ENCODE peak calls at places on chromosomes 3 and 15, in eight cellular contexts. N is T-helper 17 cell; W is GM06990; Z is RPMI8226; P is ELF-1; H is RWPE1; C is A172; Q is stimulated activated CD4-positive, alpha-beta T cell treated with anti-CD3 and anti-CD28 coated beads, Interleukin-2, amount 100 ng/mL, for 48 hours. Y is an unnamed sample.

GRCh38 chr15:45451265-45451664 is 71.3 kb downstream of the SLC30A4 start:
- DNase-seq in Z (no peak), W (no peak), N (no peak), C (no peak), H (no peak), P (no peak), Q (no peak), Y (no peak)

GRCh38 chr3:128073807-128074206 is 21.6 kb downstream of the SEC61A1 start:
- DNase-seq in Q (no peak), C (no peak), W (no peak), N (no peak), H (no peak), P (no peak), Z (no peak), Y (no peak)

GRCh38 chr3:5389057-5389456 is 201.6 kb downstream of the EDEM1 start:
- DNase-seq in Q (no peak), P (peak; percentile 40), W (no peak), C (peak; percentile 11), Z (no peak), N (no peak), H (peak; percentile 77), Y (peak; percentile 67)

GRCh38 chr15:73631915-73632669 is 1.1 kb downstream of the NPTN start:
- DNase-seq in Q (no peak), P (peak; percentile 55), N (no peak), Z (peak; percentile 31), H (peak; percentile 60), W (no peak), C (peak; percentile 31), Y (peak; percentile 23)

GRCh38 chr3:149969945-149970715 is 565 bp downstream of the PFN2 start:
- DNase-seq in P (peak; percentile 86), W (peak; percentile 78), Z (peak; percentile 54), C (peak; percentile 69), Q (peak; percentile 60), H (peak; percentile 76), N (peak; percentile 63), Y (peak; percentile 84)

GRCh38 chr3:134426660-134427181 is 52.5 kb upstream of the AMOTL2 start:
- DNase-seq in N (no peak), Q (no peak), C (peak; percentile 88), Z (no peak), P (no peak), H (no peak), W (no peak), Y (no peak)

GRCh38 chr3:128340904-128341555 is 125.7 kb downstream of the DNAJB8 start:
- DNase-seq in Q (no peak), C (no peak), H (no peak), Z (no peak), P (no peak), W (no peak), N (no peak), Y (no peak)

GRCh38 chr3:11204697-11205397 is 50.6 kb downstream of the HRH1 start:
- DNase-seq in W (no peak), P (no peak), N (no peak), H (no peak), Z (no peak), C (no peak), Q (no peak), Y (no peak)

GRCh38 chr3:64918989-64919388 is 231.2 kb upstream of the ADAMTS9 start:
- DNase-seq in Z (no peak), C (no peak), Q (no peak), P (no peak), N (no peak), W (no peak), H (no peak), Y (no peak)

GRCh38 chr3:177833392-177833791 is 636.1 kb upstream of the TBL1XR1 start:
- DNase-seq in P (no peak), C (no peak), H (no peak), N (no peak), Z (no peak), W (no peak), Q (no peak), Y (no peak)

GRCh38 chr3:64207289-64208086 is 17.8 kb downstream of the PRICKLE2 start:
- DNase-seq in P (peak; percentile 41), H (no peak), Q (no peak), W (no peak), N (no peak), Z (no peak), C (no peak), Y (no peak)

GRCh38 chr3:194422188-194422587 is 23.1 kb upstream of the GP5 start:
- DNase-seq in Q (no peak), C (peak; percentile 21), P (no peak), Z (no peak), H (no peak), N (no peak), W (no peak), Y (peak; percentile 21)

GRCh38 chr15:98951493-98952320 is 55.9 kb downstream of the PGPEP1L start:
- DNase-seq in W (no peak), Q (no peak), P (no peak), C (no peak), Z (no peak), H (no peak), N (no peak), Y (no peak)

GRCh38 chr3:112056451-112056929 is 22.0 kb downstream of the TMPRSS7 start:
- DNase-seq in W (no peak), H (peak; percentile 30), P (no peak), Q (no peak), Z (no peak), C (peak; percentile 70), N (no peak), Y (no peak)

GRCh38 chr3:177754508-177754921 is 557.2 kb upstream of the TBL1XR1 start:
- DNase-seq in Q (no peak), P (no peak), N (no peak), C (no peak), W (no peak), Z (no peak), H (no peak), Y (no peak)

GRCh38 chr3:126126811-126127431 is 43.0 kb upstream of the SLC41A3 start:
- DNase-seq in W (no peak), Z (no peak), C (no peak), H (no peak), P (no peak), N (no peak), Q (no peak), Y (no peak)

GRCh38 chr15:52496175-52496574 is 32.5 kb downstream of the MYO5A start:
- DNase-seq in H (no peak), Q (no peak), Z (peak; percentile 83), W (no peak), P (no peak), N (no peak), C (no peak), Y (no peak)

GRCh38 chr15:98363955-98364354 is 284.4 kb upstream of the IGF1R start:
- DNase-seq in Q (no peak), H (no peak), P (no peak), C (no peak), Z (no peak), N (no peak), W (no peak), Y (no peak)

GRCh38 chr15:81394609-81395008 is 20.6 kb upstream of the TMC3 start:
- DNase-seq in Z (no peak), W (no peak), N (no peak), P (no peak), C (no peak), H (peak; percentile 33), Q (no peak), Y (no peak)

GRCh38 chr3:47996440-47996839 is 19.8 kb downstream of the MAP4 start:
- DNase-seq in W (no peak), Z (no peak), P (no peak), C (no peak), H (no peak), Q (no peak), N (no peak), Y (no peak)

GRCh38 chr3:129526121-129526900 is 2.1 kb upstream of the RHO start:
- DNase-seq in W (peak; percentile 52), Z (peak; percentile 65), P (no peak), C (no peak), N (no peak), Q (no peak), H (no peak), Y (no peak)

GRCh38 chr15:78077860-78078187 is 313 bp upstream of the TBC1D2B start:
- DNase-seq in C (no peak), Z (no peak), N (no peak), Q (no peak), P (no peak), W (no peak), H (no peak), Y (no peak)

GRCh38 chr3:194204036-194204792 is 68.3 kb downstream of the HES1 start:
- DNase-seq in Q (peak; percentile 11), N (no peak), Z (peak; percentile 26), C (no peak), W (no peak), H (peak; percentile 33), P (no peak), Y (no peak)

GRCh38 chr3:57680046-57680445 is 12.8 kb downstream of the DENND6A start:
- DNase-seq in Z (no peak), Q (no peak), N (no peak), C (no peak), W (no peak), P (no peak), H (no peak), Y (no peak)

GRCh38 chr3:65809641-65810150 is 229.0 kb downstream of the MAGI1 start:
- DNase-seq in C (no peak), H (no peak), N (no peak), P (no peak), W (no peak), Z (no peak), Q (no peak), Y (no peak)

Y was measured in Caki2.